ENCODE peak calls at places on chromosome 7, in five cellular contexts. One of them, this sample, is unnamed.

GRCh38 chr7:104976966-104977636 is 36.9 kb upstream of the KMT2E start:
- DNase-seq in HL-60: no peak
- DNase-seq in Panc1: no peak
- DNase-seq in stimulated activated CD4-positive, alpha-beta T cell treated with anti-CD3 and anti-CD28 coated beads, Interleukin-1b, Interleukin-23, amount 100 ng/mL, for 1 hour: no peak
- DNase-seq in pancreas: no peak
- DNase-seq in this sample: no peak

GRCh38 chr7:67343566-67343965 is 346.9 kb downstream of the TYW1 start:
- DNase-seq in HL-60: no peak
- DNase-seq in Panc1: no peak
- DNase-seq in stimulated activated CD4-positive, alpha-beta T cell treated with anti-CD3 and anti-CD28 coated beads, Interleukin-1b, Interleukin-23, amount 100 ng/mL, for 1 hour: no peak
- DNase-seq in pancreas: no peak
- DNase-seq in this sample: no peak

GRCh38 chr7:44867073-44867990 is 18.0 kb downstream of the PURB start:
- DNase-seq in HL-60: no peak
- DNase-seq in Panc1: peak
- DNase-seq in stimulated activated CD4-positive, alpha-beta T cell treated with anti-CD3 and anti-CD28 coated beads, Interleukin-1b, Interleukin-23, amount 100 ng/mL, for 1 hour: no peak
- DNase-seq in pancreas: no peak
- DNase-seq in this sample: no peak

GRCh38 chr7:35025391-35025870 is 11.9 kb downstream of the DPY19L1 start:
- DNase-seq in HL-60: no peak
- DNase-seq in Panc1: no peak
- DNase-seq in stimulated activated CD4-positive, alpha-beta T cell treated with anti-CD3 and anti-CD28 coated beads, Interleukin-1b, Interleukin-23, amount 100 ng/mL, for 1 hour: no peak
- DNase-seq in pancreas: no peak
- DNase-seq in this sample: no peak

GRCh38 chr7:102098986-102099385 is 187.7 kb upstream of the SH2B2 start:
- DNase-seq in HL-60: no peak
- DNase-seq in Panc1: no peak
- DNase-seq in stimulated activated CD4-positive, alpha-beta T cell treated with anti-CD3 and anti-CD28 coated beads, Interleukin-1b, Interleukin-23, amount 100 ng/mL, for 1 hour: no peak
- DNase-seq in pancreas: no peak
- DNase-seq in this sample: no peak

GRCh38 chr7:7122701-7123281 is 59.6 kb upstream of the C1GALT1 start:
- DNase-seq in HL-60: no peak
- DNase-seq in Panc1: no peak
- DNase-seq in stimulated activated CD4-positive, alpha-beta T cell treated with anti-CD3 and anti-CD28 coated beads, Interleukin-1b, Interleukin-23, amount 100 ng/mL, for 1 hour: no peak
- DNase-seq in pancreas: no peak
- DNase-seq in this sample: no peak

GRCh38 chr7:125149151-125149550 is 219.5 kb upstream of the POT1 start:
- DNase-seq in HL-60: no peak
- DNase-seq in Panc1: no peak
- DNase-seq in stimulated activated CD4-positive, alpha-beta T cell treated with anti-CD3 and anti-CD28 coated beads, Interleukin-1b, Interleukin-23, amount 100 ng/mL, for 1 hour: no peak
- DNase-seq in pancreas: no peak
- DNase-seq in this sample: no peak

GRCh38 chr7:76424413-76425111 is at the start of gene ZP3:
- DNase-seq in HL-60: no peak
- DNase-seq in Panc1: no peak
- DNase-seq in stimulated activated CD4-positive, alpha-beta T cell treated with anti-CD3 and anti-CD28 coated beads, Interleukin-1b, Interleukin-23, amount 100 ng/mL, for 1 hour: no peak
- DNase-seq in pancreas: no peak
- DNase-seq in this sample: no peak

GRCh38 chr7:11261470-11261869 is 287.8 kb downstream of the PHF14 start:
- DNase-seq in HL-60: no peak
- DNase-seq in Panc1: no peak
- DNase-seq in stimulated activated CD4-positive, alpha-beta T cell treated with anti-CD3 and anti-CD28 coated beads, Interleukin-1b, Interleukin-23, amount 100 ng/mL, for 1 hour: no peak
- DNase-seq in pancreas: peak
- DNase-seq in this sample: no peak

GRCh38 chr7:2996141-2996540 is 47.5 kb downstream of the CARD11 start:
- DNase-seq in HL-60: no peak
- DNase-seq in Panc1: no peak
- DNase-seq in stimulated activated CD4-positive, alpha-beta T cell treated with anti-CD3 and anti-CD28 coated beads, Interleukin-1b, Interleukin-23, amount 100 ng/mL, for 1 hour: no peak
- DNase-seq in pancreas: no peak
- DNase-seq in this sample: no peak

GRCh38 chr7:22111661-22112060 is 166.0 kb upstream of the CDCA7L start:
- DNase-seq in HL-60: no peak
- DNase-seq in Panc1: no peak
- DNase-seq in stimulated activated CD4-positive, alpha-beta T cell treated with anti-CD3 and anti-CD28 coated beads, Interleukin-1b, Interleukin-23, amount 100 ng/mL, for 1 hour: no peak
- DNase-seq in pancreas: no peak
- DNase-seq in this sample: no peak

GRCh38 chr7:103632972-103633371 is 187.0 kb upstream of the SLC26A5 start:
- DNase-seq in HL-60: no peak
- DNase-seq in Panc1: no peak
- DNase-seq in stimulated activated CD4-positive, alpha-beta T cell treated with anti-CD3 and anti-CD28 coated beads, Interleukin-1b, Interleukin-23, amount 100 ng/mL, for 1 hour: no peak
- DNase-seq in pancreas: no peak
- DNase-seq in this sample: no peak

GRCh38 chr7:106089647-106090046 is 22.5 kb downstream of the SYPL1 start:
- DNase-seq in HL-60: no peak
- DNase-seq in Panc1: no peak
- DNase-seq in stimulated activated CD4-positive, alpha-beta T cell treated with anti-CD3 and anti-CD28 coated beads, Interleukin-1b, Interleukin-23, amount 100 ng/mL, for 1 hour: no peak
- DNase-seq in pancreas: no peak
- DNase-seq in this sample: no peak